ENCODE peak calls at places on chromosomes 16 and 17, in four cellular contexts. N is NCI-H345; Q is activated CD4-positive, alpha-beta T cell treated with anti-CD3 and anti-CD28 coated beads for 24 hours; A is memory B cell. S is an unnamed sample.

GRCh38 chr17:16492613-16493290 is 759 bp upstream of the LRRC75A start:
- DNase-seq in N (no peak), Q (no peak), A (no peak), S (no peak)

GRCh38 chr17:78717431-78717980 is 64.6 kb downstream of the CYTH1 start:
- DNase-seq in N (peak; percentile 61), Q (no peak), A (no peak), S (no peak)

GRCh38 chr17:74006366-74006765 is 197.1 kb upstream of the RPL38 start:
- DNase-seq in N (no peak), Q (no peak), A (no peak), S (no peak)

GRCh38 chr16:57706717-57707116 is 12.1 kb downstream of the DRC7 start:
- DNase-seq in N (no peak), Q (no peak), A (no peak), S (no peak)

GRCh38 chr16:27685802-27686201 is 135.9 kb downstream of the KATNIP start:
- DNase-seq in N (no peak), Q (no peak), A (no peak), S (no peak)

GRCh38 chr17:81237591-81238489 is 1.0 kb downstream of the TEPSIN start:
- DNase-seq in N (peak; percentile 71), Q (no peak), A (no peak), S (no peak)

GRCh38 chr16:19588661-19589060 is 33.2 kb downstream of the VPS35L start:
- DNase-seq in N (no peak), Q (no peak), A (no peak), S (no peak)

GRCh38 chr16:66289051-66289680 is 77.3 kb upstream of the CDH5 start:
- DNase-seq in N (no peak), Q (no peak), A (no peak), S (no peak)

GRCh38 chr16:57956270-57956808 is 14.6 kb downstream of the CNGB1 start:
- DNase-seq in N (no peak), Q (no peak), A (no peak), S (no peak)

GRCh38 chr17:63552211-63552610 is 1.9 kb downstream of the DCAF7 start:
- DNase-seq in N (no peak), Q (no peak), A (no peak), S (no peak)

GRCh38 chr17:1590031-1590746 is 27.6 kb upstream of the PITPNA start:
- DNase-seq in N (no peak), Q (no peak), A (no peak), S (no peak)

GRCh38 chr17:9817086-9817485 is 4.8 kb downstream of the GSG1L2 start:
- DNase-seq in N (peak; percentile 0), Q (no peak), A (no peak), S (no peak)

GRCh38 chr17:39706383-39706782 is 6.5 kb downstream of the ERBB2 start:
- DNase-seq in N (no peak), Q (no peak), A (no peak), S (no peak)

GRCh38 chr17:80225230-80225629 is 5.0 kb downstream of the SLC26A11 start:
- DNase-seq in N (no peak), Q (no peak), A (no peak), S (no peak)

GRCh38 chr17:954431-955164 is 25.0 kb downstream of the NXN start:
- DNase-seq in N (no peak), Q (no peak), A (no peak), S (no peak)

GRCh38 chr16:17328971-17329370 is 141.8 kb downstream of the XYLT1 start:
- DNase-seq in N (no peak), Q (no peak), A (no peak), S (no peak)

GRCh38 chr17:35022536-35023063 is 40.9 kb downstream of the RFFL start:
- DNase-seq in N (peak; percentile 77), Q (peak; percentile 50), A (no peak), S (peak; percentile 29)

GRCh38 chr16:75320435-75320834 is 69.0 kb upstream of the BCAR1 start:
- DNase-seq in N (no peak), Q (no peak), A (no peak), S (no peak)

GRCh38 chr17:38943607-38944006 is 18.2 kb downstream of the LASP1NB start:
- DNase-seq in N (no peak), Q (no peak), A (no peak), S (no peak)

GRCh38 chr17:37489197-37490001 is at the start of gene DUSP14:
- DNase-seq in N (peak; percentile 91), Q (peak; percentile 46), A (peak; percentile 75), S (peak; percentile 72)

GRCh38 chr17:7574176-7574953 is 5.1 kb upstream of the CD68 start:
- DNase-seq in N (no peak), Q (no peak), A (no peak), S (no peak)

S was measured in stimulated activated naive B cell treated with anti-CD40 and anti-IgM and Interleukin-4, amounts not matched to agents 10 μg/mL and 1 μg/mL and 100 μg/mL, for 72 hours.